ENCODE peak calls at places on chromosomes 2 and 18, in eight cellular contexts. One of them, this sample, is unnamed.

GRCh38 chr2:239917957-239918481 is 107.1 kb downstream of the NDUFA10 start:
- DNase-seq in GM12864: no peak
- DNase-seq in epithelial cell of esophagus: no peak
- DNase-seq in heart right ventricle: no peak
- DNase-seq in AG04450: no peak
- DNase-seq in kidney: peak; percentile 41
- DNase-seq in HFFc6: no peak
- DNase-seq in A549: no peak
- DNase-seq in this sample: peak; percentile 81

GRCh38 chr2:133571249-133571648 is 3.0 kb upstream of the NCKAP5 start:
- DNase-seq in GM12864: no peak
- DNase-seq in epithelial cell of esophagus: no peak
- DNase-seq in heart right ventricle: no peak
- DNase-seq in AG04450: no peak
- DNase-seq in kidney: peak; percentile 49
- DNase-seq in HFFc6: no peak
- DNase-seq in A549: no peak
- DNase-seq in this sample: no peak

GRCh38 chr2:165601866-165602636 is 132.6 kb downstream of the CSRNP3 start:
- DNase-seq in GM12864: no peak
- DNase-seq in epithelial cell of esophagus: peak; percentile 89
- DNase-seq in heart right ventricle: no peak
- DNase-seq in AG04450: no peak
- DNase-seq in kidney: no peak
- DNase-seq in HFFc6: no peak
- DNase-seq in A549: peak; percentile 13
- DNase-seq in this sample: no peak

GRCh38 chr2:238165288-238165921 is 6.6 kb downstream of the ERFE start:
- DNase-seq in GM12864: no peak
- DNase-seq in epithelial cell of esophagus: no peak
- DNase-seq in heart right ventricle: no peak
- DNase-seq in AG04450: no peak
- DNase-seq in kidney: peak; percentile 63
- DNase-seq in HFFc6: no peak
- DNase-seq in A549: no peak
- DNase-seq in this sample: peak; percentile 73

GRCh38 chr2:158600155-158600802 is 143.5 kb downstream of the PKP4 start:
- DNase-seq in GM12864: no peak
- DNase-seq in epithelial cell of esophagus: peak; percentile 90
- DNase-seq in heart right ventricle: peak; percentile 76
- DNase-seq in AG04450: peak; percentile 76
- DNase-seq in kidney: no peak
- DNase-seq in HFFc6: peak; percentile 88
- DNase-seq in A549: peak; percentile 40
- DNase-seq in this sample: no peak

GRCh38 chr2:44360749-44361329 is 455 bp downstream of the PREPL start:
- DNase-seq in GM12864: no peak
- DNase-seq in epithelial cell of esophagus: peak; percentile 30
- DNase-seq in heart right ventricle: no peak
- DNase-seq in AG04450: no peak
- DNase-seq in kidney: no peak
- DNase-seq in HFFc6: no peak
- DNase-seq in A549: no peak
- DNase-seq in this sample: no peak

GRCh38 chr2:45128580-45128997 is 119.3 kb upstream of the SIX2 start:
- DNase-seq in GM12864: no peak
- DNase-seq in epithelial cell of esophagus: peak; percentile 84
- DNase-seq in heart right ventricle: peak; percentile 35
- DNase-seq in AG04450: peak; percentile 78
- DNase-seq in kidney: no peak
- DNase-seq in HFFc6: peak; percentile 79
- DNase-seq in A549: peak; percentile 81
- DNase-seq in this sample: no peak

GRCh38 chr2:145066151-145066661 is 546.3 kb upstream of the ZEB2 start:
- DNase-seq in GM12864: no peak
- DNase-seq in epithelial cell of esophagus: no peak
- DNase-seq in heart right ventricle: peak; percentile 27
- DNase-seq in AG04450: no peak
- DNase-seq in kidney: no peak
- DNase-seq in HFFc6: no peak
- DNase-seq in A549: no peak
- DNase-seq in this sample: no peak

GRCh38 chr2:236776695-236777251 is 207.1 kb downstream of the ACKR3 start:
- DNase-seq in GM12864: no peak
- DNase-seq in epithelial cell of esophagus: peak; percentile 94
- DNase-seq in heart right ventricle: peak; percentile 34
- DNase-seq in AG04450: no peak
- DNase-seq in kidney: no peak
- DNase-seq in HFFc6: peak; percentile 18
- DNase-seq in A549: peak; percentile 85
- DNase-seq in this sample: no peak

GRCh38 chr18:36307513-36307912 is 10.0 kb downstream of the FHOD3 start:
- DNase-seq in GM12864: no peak
- DNase-seq in epithelial cell of esophagus: no peak
- DNase-seq in heart right ventricle: no peak
- DNase-seq in AG04450: peak; percentile 41
- DNase-seq in kidney: no peak
- DNase-seq in HFFc6: no peak
- DNase-seq in A549: no peak
- DNase-seq in this sample: no peak

GRCh38 chr2:176612736-176613135 is 343.5 kb downstream of the MTX2 start:
- DNase-seq in GM12864: no peak
- DNase-seq in epithelial cell of esophagus: peak; percentile 72
- DNase-seq in heart right ventricle: no peak
- DNase-seq in AG04450: no peak
- DNase-seq in kidney: no peak
- DNase-seq in HFFc6: peak; percentile 23
- DNase-seq in A549: no peak
- DNase-seq in this sample: no peak

GRCh38 chr2:28613181-28613580 is 117.3 kb downstream of the PLB1 start:
- DNase-seq in GM12864: no peak
- DNase-seq in epithelial cell of esophagus: no peak
- DNase-seq in heart right ventricle: no peak
- DNase-seq in AG04450: no peak
- DNase-seq in kidney: peak; percentile 37
- DNase-seq in HFFc6: no peak
- DNase-seq in A549: no peak
- DNase-seq in this sample: no peak

GRCh38 chr2:60094450-60094929 is 459.0 kb downstream of the BCL11A start:
- DNase-seq in GM12864: no peak
- DNase-seq in epithelial cell of esophagus: no peak
- DNase-seq in heart right ventricle: peak; percentile 26
- DNase-seq in AG04450: no peak
- DNase-seq in kidney: no peak
- DNase-seq in HFFc6: no peak
- DNase-seq in A549: no peak
- DNase-seq in this sample: no peak

GRCh38 chr2:213229814-213230213 is 54.5 kb upstream of the SPAG16 start:
- DNase-seq in GM12864: no peak
- DNase-seq in epithelial cell of esophagus: peak; percentile 59
- DNase-seq in heart right ventricle: no peak
- DNase-seq in AG04450: peak; percentile 65
- DNase-seq in kidney: no peak
- DNase-seq in HFFc6: peak; percentile 71
- DNase-seq in A549: peak; percentile 11
- DNase-seq in this sample: no peak

GRCh38 chr2:140893685-140894084 is 1237.1 kb downstream of the LRP1B start:
- DNase-seq in GM12864: no peak
- DNase-seq in epithelial cell of esophagus: peak; percentile 86
- DNase-seq in heart right ventricle: no peak
- DNase-seq in AG04450: peak; percentile 53
- DNase-seq in kidney: no peak
- DNase-seq in HFFc6: no peak
- DNase-seq in A549: no peak
- DNase-seq in this sample: no peak

GRCh38 chr2:47214385-47214784 is 59.3 kb upstream of the STPG4 start:
- DNase-seq in GM12864: no peak
- DNase-seq in epithelial cell of esophagus: no peak
- DNase-seq in heart right ventricle: no peak
- DNase-seq in AG04450: no peak
- DNase-seq in kidney: no peak
- DNase-seq in HFFc6: no peak
- DNase-seq in A549: no peak
- DNase-seq in this sample: no peak

GRCh38 chr2:182668671-182669070 is 47.4 kb upstream of the DNAJC10 start:
- DNase-seq in GM12864: no peak
- DNase-seq in epithelial cell of esophagus: peak; percentile 53
- DNase-seq in heart right ventricle: no peak
- DNase-seq in AG04450: no peak
- DNase-seq in kidney: no peak
- DNase-seq in HFFc6: no peak
- DNase-seq in A549: no peak
- DNase-seq in this sample: peak; percentile 41

GRCh38 chr2:225378984-225379383 is 20.5 kb upstream of the NYAP2 start:
- DNase-seq in GM12864: no peak
- DNase-seq in epithelial cell of esophagus: no peak
- DNase-seq in heart right ventricle: no peak
- DNase-seq in AG04450: no peak
- DNase-seq in kidney: peak; percentile 53
- DNase-seq in HFFc6: no peak
- DNase-seq in A549: no peak
- DNase-seq in this sample: no peak

GRCh38 chr18:12062974-12063373 is 30.7 kb upstream of the ANKRD62 start:
- DNase-seq in GM12864: no peak
- DNase-seq in epithelial cell of esophagus: no peak
- DNase-seq in heart right ventricle: no peak
- DNase-seq in AG04450: no peak
- DNase-seq in kidney: no peak
- DNase-seq in HFFc6: no peak
- DNase-seq in A549: no peak
- DNase-seq in this sample: no peak

GRCh38 chr2:144718376-144718775 is 198.5 kb upstream of the ZEB2 start:
- DNase-seq in GM12864: no peak
- DNase-seq in epithelial cell of esophagus: no peak
- DNase-seq in heart right ventricle: no peak
- DNase-seq in AG04450: no peak
- DNase-seq in kidney: no peak
- DNase-seq in HFFc6: no peak
- DNase-seq in A549: no peak
- DNase-seq in this sample: no peak

GRCh38 chr2:167752734-167753133 is 494.7 kb downstream of the STK39 start:
- DNase-seq in GM12864: no peak
- DNase-seq in epithelial cell of esophagus: no peak
- DNase-seq in heart right ventricle: no peak
- DNase-seq in AG04450: no peak
- DNase-seq in kidney: no peak
- DNase-seq in HFFc6: no peak
- DNase-seq in A549: no peak
- DNase-seq in this sample: no peak

GRCh38 chr2:169562519-169562918 is 11.1 kb downstream of the FASTKD1 start:
- DNase-seq in GM12864: no peak
- DNase-seq in epithelial cell of esophagus: no peak
- DNase-seq in heart right ventricle: no peak
- DNase-seq in AG04450: no peak
- DNase-seq in kidney: no peak
- DNase-seq in HFFc6: no peak
- DNase-seq in A549: no peak
- DNase-seq in this sample: no peak

GRCh38 chr2:200609027-200609614 is 23.3 kb downstream of the AOX1 start:
- DNase-seq in GM12864: no peak
- DNase-seq in epithelial cell of esophagus: peak; percentile 89
- DNase-seq in heart right ventricle: no peak
- DNase-seq in AG04450: peak; percentile 36
- DNase-seq in kidney: no peak
- DNase-seq in HFFc6: peak; percentile 89
- DNase-seq in A549: peak; percentile 71
- DNase-seq in this sample: no peak

GRCh38 chr18:46704189-46704588 is 47.2 kb upstream of the LOXHD1 start:
- DNase-seq in GM12864: no peak
- DNase-seq in epithelial cell of esophagus: no peak
- DNase-seq in heart right ventricle: no peak
- DNase-seq in AG04450: no peak
- DNase-seq in kidney: no peak
- DNase-seq in HFFc6: no peak
- DNase-seq in A549: no peak
- DNase-seq in this sample: no peak

GRCh38 chr2:177552414-177553175 is 160.0 kb downstream of the AGPS start:
- DNase-seq in GM12864: peak; percentile 85
- DNase-seq in epithelial cell of esophagus: peak; percentile 89
- DNase-seq in heart right ventricle: peak; percentile 90
- DNase-seq in AG04450: peak; percentile 63
- DNase-seq in kidney: peak; percentile 94
- DNase-seq in HFFc6: peak; percentile 90
- DNase-seq in A549: peak; percentile 90
- DNase-seq in this sample: peak; percentile 94

GRCh38 chr2:83536489-83537020 is 922.5 kb downstream of the SUCLG1 start:
- DNase-seq in GM12864: no peak
- DNase-seq in epithelial cell of esophagus: peak; percentile 48
- DNase-seq in heart right ventricle: no peak
- DNase-seq in AG04450: no peak
- DNase-seq in kidney: no peak
- DNase-seq in HFFc6: no peak
- DNase-seq in A549: no peak
- DNase-seq in this sample: no peak

GRCh38 chr2:10239561-10239967 is 63.1 kb upstream of the HPCAL1 start:
- DNase-seq in GM12864: no peak
- DNase-seq in epithelial cell of esophagus: no peak
- DNase-seq in heart right ventricle: no peak
- DNase-seq in AG04450: no peak
- DNase-seq in kidney: no peak
- DNase-seq in HFFc6: no peak
- DNase-seq in A549: no peak
- DNase-seq in this sample: peak; percentile 52

GRCh38 chr2:63692002-63692606 is 103.3 kb downstream of the MDH1 start:
- DNase-seq in GM12864: no peak
- DNase-seq in epithelial cell of esophagus: peak; percentile 60
- DNase-seq in heart right ventricle: no peak
- DNase-seq in AG04450: no peak
- DNase-seq in kidney: no peak
- DNase-seq in HFFc6: peak; percentile 44
- DNase-seq in A549: peak; percentile 62
- DNase-seq in this sample: no peak
- TF ChIP-seq CTCF in GM12864: peak; percentile 27
- TF ChIP-seq CTCF in epithelial cell of esophagus: peak; percentile 46
- TF ChIP-seq CTCF in heart right ventricle: peak; percentile 62
- TF ChIP-seq CTCF in AG04450: peak; percentile 62
- TF ChIP-seq CTCF in kidney: peak; percentile 55
- TF ChIP-seq CTCF in HFFc6: peak; percentile 86
- TF ChIP-seq CTCF in A549: peak; percentile 93
- TF ChIP-seq CTCF in this sample: peak; percentile 90

GRCh38 chr2:72934683-72935610 is 17.6 kb downstream of the EMX1 start:
- DNase-seq in GM12864: no peak
- DNase-seq in epithelial cell of esophagus: peak; percentile 98
- DNase-seq in heart right ventricle: no peak
- DNase-seq in AG04450: no peak
- DNase-seq in kidney: peak; percentile 33
- DNase-seq in HFFc6: no peak
- DNase-seq in A549: peak; percentile 59
- DNase-seq in this sample: peak; percentile 53
- TF ChIP-seq CTCF in GM12864: peak; percentile 46
- TF ChIP-seq CTCF in epithelial cell of esophagus: peak; percentile 50
- TF ChIP-seq CTCF in heart right ventricle: no peak
- TF ChIP-seq CTCF in AG04450: no peak
- TF ChIP-seq CTCF in kidney: peak; percentile 31
- TF ChIP-seq CTCF in HFFc6: peak; percentile 71
- TF ChIP-seq CTCF in A549: peak; percentile 36
- TF ChIP-seq CTCF in this sample: peak; percentile 47

GRCh38 chr18:41532344-41533086 is 422.5 kb upstream of the PIK3C3 start:
- DNase-seq in GM12864: no peak
- DNase-seq in epithelial cell of esophagus: peak; percentile 20
- DNase-seq in heart right ventricle: no peak
- DNase-seq in AG04450: no peak
- DNase-seq in kidney: no peak
- DNase-seq in HFFc6: no peak
- DNase-seq in A549: no peak
- DNase-seq in this sample: no peak
- TF ChIP-seq CTCF in GM12864: no peak
- TF ChIP-seq CTCF in epithelial cell of esophagus: peak; percentile 39
- TF ChIP-seq CTCF in heart right ventricle: peak; percentile 17
- TF ChIP-seq CTCF in AG04450: peak; percentile 12
- TF ChIP-seq CTCF in kidney: no peak
- TF ChIP-seq CTCF in HFFc6: peak; percentile 29
- TF ChIP-seq CTCF in A549: no peak
- TF ChIP-seq CTCF in this sample: peak; percentile 68

GRCh38 chr2:106705877-106706276 is 180.1 kb downstream of the ST6GAL2 start:
- DNase-seq in GM12864: no peak
- DNase-seq in epithelial cell of esophagus: no peak
- DNase-seq in heart right ventricle: no peak
- DNase-seq in AG04450: no peak
- DNase-seq in kidney: no peak
- DNase-seq in HFFc6: no peak
- DNase-seq in A549: no peak
- DNase-seq in this sample: no peak
- TF ChIP-seq CTCF in GM12864: no peak
- TF ChIP-seq CTCF in epithelial cell of esophagus: no peak
- TF ChIP-seq CTCF in heart right ventricle: no peak
- TF ChIP-seq CTCF in AG04450: no peak
- TF ChIP-seq CTCF in kidney: no peak
- TF ChIP-seq CTCF in HFFc6: no peak
- TF ChIP-seq CTCF in A549: no peak
- TF ChIP-seq CTCF in this sample: no peak